ENCODE peak calls at places on chromosomes 4 and X, in eight cellular contexts. B, R, G, V, D, K, P and W are unnamed samples.

GRCh38 chrX:19958530-19959486 is 32.1 kb downstream of the BCLAF3 start:
- DNase-seq in B (peak), R (no peak), G (no peak), V (no peak), D (no peak), K (no peak), P (no peak), W (no peak)

GRCh38 chr4:73413294-73413755 is 9.2 kb downstream of the ALB start:
- DNase-seq in B (no peak), R (no peak), G (no peak), V (no peak), D (no peak), K (no peak), P (no peak), W (no peak)

GRCh38 chr4:177484613-177485021 is 42.4 kb upstream of the AGA start:
- DNase-seq in B (peak), R (no peak), G (peak), V (no peak), D (no peak), K (no peak), P (no peak), W (no peak)

GRCh38 chrX:32937043-32937442 is 274.3 kb downstream of the DMD start:
- DNase-seq in B (no peak), R (no peak), G (no peak), V (no peak), D (no peak), K (no peak), P (no peak), W (no peak)

GRCh38 chr4:173252024-173252935 is 81.9 kb downstream of the HMGB2 start:
- DNase-seq in B (peak), R (peak), G (peak), V (no peak), D (peak), K (no peak), P (no peak), W (no peak)

GRCh38 chrX:110418220-110418856 is 59.7 kb downstream of the RTL9 start:
- DNase-seq in B (peak), R (no peak), G (no peak), V (peak), D (no peak), K (peak), P (no peak), W (no peak)

GRCh38 chr4:71377561-71377960 is 38.7 kb downstream of the SLC4A4 start:
- DNase-seq in B (peak), R (no peak), G (peak), V (no peak), D (no peak), K (no peak), P (no peak), W (no peak)

GRCh38 chr4:114025176-114025777 is 45.8 kb upstream of the ARSJ start:
- DNase-seq in B (no peak), R (no peak), G (no peak), V (no peak), D (peak), K (no peak), P (no peak), W (no peak)

GRCh38 chr4:1177274-1178141 is 5.1 kb upstream of the SPON2 start:
- DNase-seq in B (no peak), R (no peak), G (no peak), V (no peak), D (no peak), K (no peak), P (peak), W (no peak)

GRCh38 chrX:38732866-38733265 is 68.4 kb upstream of the MID1IP1 start:
- DNase-seq in B (no peak), R (no peak), G (no peak), V (no peak), D (no peak), K (no peak), P (no peak), W (no peak)

GRCh38 chr4:41939016-41939623 is 3.9 kb downstream of the TMEM33 start:
- DNase-seq in B (no peak), R (peak), G (no peak), V (no peak), D (no peak), K (no peak), P (no peak), W (no peak)

GRCh38 chr4:82644731-82645126 is 82.9 kb upstream of the TMEM150C start:
- DNase-seq in B (no peak), R (no peak), G (no peak), V (no peak), D (no peak), K (no peak), P (no peak), W (no peak)

GRCh38 chrX:7908821-7909220 is 18.4 kb downstream of the PNPLA4 start:
- DNase-seq in B (no peak), R (no peak), G (no peak), V (no peak), D (no peak), K (peak), P (no peak), W (no peak)

GRCh38 chrX:155094468-155095061 is 23.3 kb downstream of the BRCC3 start:
- DNase-seq in B (peak), R (no peak), G (no peak), V (no peak), D (no peak), K (no peak), P (peak), W (no peak)

GRCh38 chr4:102586644-102587021 is 85.5 kb downstream of the NFKB1 start:
- DNase-seq in B (no peak), R (no peak), G (no peak), V (no peak), D (no peak), K (no peak), P (no peak), W (no peak)

GRCh38 chrX:109774706-109775105 is 41.6 kb upstream of the ACSL4 start:
- DNase-seq in B (peak), R (no peak), G (peak), V (no peak), D (peak), K (no peak), P (peak), W (no peak)

GRCh38 chr4:136369073-136369472 is 1163.2 kb downstream of the PCDH18 start:
- DNase-seq in B (no peak), R (no peak), G (no peak), V (no peak), D (no peak), K (no peak), P (no peak), W (no peak)

GRCh38 chr4:140851032-140851636 is 94.9 kb upstream of the TBC1D9 start:
- DNase-seq in B (peak), R (peak), G (no peak), V (peak), D (peak), K (peak), P (peak), W (peak)

GRCh38 chr4:82043081-82043808 is 330.5 kb downstream of the HNRNPD start:
- DNase-seq in B (no peak), R (no peak), G (no peak), V (no peak), D (no peak), K (no peak), P (no peak), W (no peak)

GRCh38 chr4:39043697-39044363 is 11.6 kb upstream of the TMEM156 start:
- DNase-seq in B (peak), R (no peak), G (no peak), V (no peak), D (no peak), K (no peak), P (peak), W (no peak)

GRCh38 chr4:175947117-175947722 is 118.4 kb upstream of the WDR17 start:
- DNase-seq in B (peak), R (no peak), G (peak), V (no peak), D (no peak), K (no peak), P (peak), W (no peak)

GRCh38 chr4:73520821-73521220 is 39.3 kb downstream of the AFM start:
- DNase-seq in B (peak), R (no peak), G (no peak), V (no peak), D (no peak), K (no peak), P (no peak), W (no peak)

GRCh38 chr4:14294611-14295010 is 667.1 kb upstream of the BOD1L1 start:
- DNase-seq in B (no peak), R (no peak), G (no peak), V (no peak), D (no peak), K (no peak), P (no peak), W (no peak)

GRCh38 chrX:65679071-65679540 is 11.7 kb downstream of the MSN start:
- DNase-seq in B (no peak), R (no peak), G (no peak), V (no peak), D (no peak), K (no peak), P (no peak), W (no peak)

GRCh38 chr4:153467154-153467896 is 1.2 kb downstream of the TMEM131L start:
- DNase-seq in B (no peak), R (no peak), G (no peak), V (peak), D (peak), K (no peak), P (peak), W (no peak)

GRCh38 chr4:159655547-159655946 is 552.7 kb downstream of the RAPGEF2 start:
- DNase-seq in B (peak), R (no peak), G (no peak), V (no peak), D (no peak), K (no peak), P (no peak), W (no peak)

GRCh38 chr4:6404611-6405416 is 67.6 kb downstream of the PPP2R2C start:
- DNase-seq in B (no peak), R (no peak), G (no peak), V (no peak), D (no peak), K (no peak), P (no peak), W (no peak)

GRCh38 chrX:65195621-65196020 is 219.4 kb upstream of the ZC4H2 start:
- DNase-seq in B (no peak), R (no peak), G (no peak), V (no peak), D (no peak), K (no peak), P (no peak), W (no peak)

GRCh38 chr4:139401368-139401767 is 52.6 kb upstream of the RAB33B start:
- DNase-seq in B (no peak), R (no peak), G (no peak), V (no peak), D (no peak), K (no peak), P (no peak), W (no peak)

GRCh38 chrX:75086731-75087195 is 69.3 kb downstream of the ABCB7 start:
- DNase-seq in B (no peak), R (no peak), G (no peak), V (no peak), D (no peak), K (no peak), P (no peak), W (no peak)

GRCh38 chrX:140510895-140511295 is 6.0 kb upstream of the SOX3 start:
- DNase-seq in B (no peak), R (no peak), G (no peak), V (no peak), D (no peak), K (peak), P (no peak), W (no peak)

GRCh38 chr4:99471349-99471748 is 36.2 kb upstream of the ADH7 start:
- DNase-seq in B (no peak), R (no peak), G (no peak), V (no peak), D (no peak), K (no peak), P (no peak), W (no peak)

GRCh38 chr4:187020681-187021080 is 297.0 kb upstream of the FAT1 start:
- DNase-seq in B (no peak), R (no peak), G (no peak), V (no peak), D (no peak), K (no peak), P (no peak), W (no peak)

GRCh38 chr4:155854597-155855226 is 11.4 kb downstream of the ASIC5 start:
- DNase-seq in B (peak), R (no peak), G (peak), V (no peak), D (no peak), K (no peak), P (no peak), W (no peak)

GRCh38 chr4:153207561-153207960 is 3.3 kb downstream of the TRIM2 start:
- DNase-seq in B (peak), R (no peak), G (no peak), V (no peak), D (no peak), K (peak), P (no peak), W (no peak)

GRCh38 chrX:38717871-38718270 is 83.4 kb upstream of the MID1IP1 start:
- DNase-seq in B (peak), R (no peak), G (no peak), V (no peak), D (no peak), K (no peak), P (peak), W (no peak)

GRCh38 chrX:2502668-2503519 is 2.1 kb upstream of the DHRSX start:
- DNase-seq in B (peak), R (no peak), G (no peak), V (no peak), D (no peak), K (no peak), P (no peak), W (no peak)

GRCh38 chrX:18793601-18794089 is 86.2 kb downstream of the PPEF1 start:
- DNase-seq in B (no peak), R (no peak), G (no peak), V (no peak), D (no peak), K (no peak), P (no peak), W (no peak)

DNA sequence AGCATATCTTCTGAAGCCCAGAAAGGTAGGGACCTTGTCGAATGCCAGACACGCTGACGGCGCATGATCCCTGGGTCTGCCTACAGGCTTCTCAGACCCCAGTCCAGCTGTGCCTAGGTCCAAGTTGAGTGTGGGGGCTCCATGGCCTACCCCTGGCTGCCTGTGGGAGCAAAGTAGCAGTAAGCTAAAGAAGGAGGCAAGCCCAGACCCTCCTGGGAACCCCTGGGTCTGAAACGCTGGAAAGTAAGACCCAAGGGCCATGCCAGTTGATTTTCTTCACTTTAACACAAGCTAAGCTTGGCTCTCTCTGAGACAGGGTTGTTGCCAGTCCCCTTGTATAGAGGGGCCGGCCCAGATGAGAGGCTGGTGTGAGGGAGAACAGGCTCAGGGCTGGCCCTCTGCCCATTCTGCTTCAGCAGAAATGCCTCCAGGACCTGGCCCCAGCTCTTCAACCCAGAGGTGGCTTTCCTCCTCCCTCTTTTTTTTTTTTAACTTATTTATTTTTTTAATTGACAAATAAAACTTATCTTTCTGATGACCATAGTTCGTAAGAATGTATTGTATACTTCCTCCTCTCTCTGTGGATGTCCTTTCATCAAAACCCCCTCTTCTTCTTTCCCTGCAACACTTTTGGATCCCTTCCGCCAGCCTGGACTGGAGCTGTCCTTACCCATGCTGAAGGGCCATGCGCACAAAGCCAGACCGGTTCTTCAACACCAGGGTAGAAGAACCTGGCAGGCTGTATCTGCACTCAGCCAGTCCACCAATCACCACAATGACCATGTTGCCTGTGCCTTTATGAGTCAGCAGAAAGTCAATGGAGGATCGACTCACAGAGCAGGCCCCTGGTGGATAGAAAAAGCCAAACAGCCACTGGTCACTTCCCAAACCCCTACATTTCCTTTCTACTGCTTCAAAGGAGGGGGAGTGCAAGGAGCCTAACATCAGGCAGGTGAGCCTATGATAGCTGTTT is 7.1 kb downstream of the AWAT2 start:
- DNase-seq in B (peak), R (no peak), G (no peak), V (no peak), D (no peak), K (no peak), P (no peak), W (no peak)
- TF ChIP-seq CTCF in B (peak), R (no peak), G (no peak), V (no peak), D (no peak), K (no peak), P (no peak), W (no peak)

GRCh38 chr4:48944659-48945290 is 38.2 kb upstream of the OCIAD2 start:
- DNase-seq in B (no peak), R (no peak), G (no peak), V (no peak), D (no peak), K (peak), P (no peak), W (no peak)
- TF ChIP-seq CTCF in B (peak), R (no peak), G (peak), V (peak), D (peak), K (peak), P (peak), W (peak)

GRCh38 chrX:100615015-100615414 is 21.6 kb downstream of the TSPAN6 start:
- DNase-seq in B (peak), R (no peak), G (peak), V (no peak), D (peak), K (no peak), P (peak), W (no peak)
- TF ChIP-seq CTCF in B (peak), R (no peak), G (peak), V (peak), D (peak), K (peak), P (peak), W (peak)

GRCh38 chrX:133171962-133172708 is 46.0 kb downstream of the TFDP3 start:
- DNase-seq in B (peak), R (no peak), G (no peak), V (no peak), D (no peak), K (no peak), P (no peak), W (no peak)
- TF ChIP-seq CTCF in B (peak), R (no peak), G (no peak), V (peak), D (peak), K (peak), P (peak), W (peak)